ENCODE peak calls at places on chromosomes 6 and 20, in nine cellular contexts. One of them, this sample, is unnamed.

GRCh38 chr6:16731503-16732018 is 29.7 kb downstream of the ATXN1 start:
- DNase-seq in HL-60: no peak
- DNase-seq in A549: no peak
- DNase-seq in HCT116: no peak
- DNase-seq in HepG2: no peak
- DNase-seq in GM12878: peak; percentile 61
- DNase-seq in GM23338: no peak
- DNase-seq in K562: no peak
- DNase-seq in SK-N-SH: no peak
- DNase-seq in this sample: no peak

GRCh38 chr6:10555625-10556309 is 34.6 kb downstream of the GCNT2 start:
- DNase-seq in HL-60: no peak
- DNase-seq in A549: no peak
- DNase-seq in HCT116: no peak
- DNase-seq in HepG2: no peak
- DNase-seq in GM12878: no peak
- DNase-seq in GM23338: peak; percentile 91
- DNase-seq in K562: no peak
- DNase-seq in SK-N-SH: peak; percentile 65
- DNase-seq in this sample: no peak

GRCh38 chr6:33168624-33169023 is 23.6 kb downstream of the COL11A2 start:
- DNase-seq in HL-60: no peak
- DNase-seq in A549: no peak
- DNase-seq in HCT116: no peak
- DNase-seq in HepG2: no peak
- DNase-seq in GM12878: no peak
- DNase-seq in GM23338: no peak
- DNase-seq in K562: no peak
- DNase-seq in SK-N-SH: no peak
- DNase-seq in this sample: no peak

GRCh38 chr20:41177636-41178035 is 40.3 kb downstream of the PLCG1 start:
- DNase-seq in HL-60: no peak
- DNase-seq in A549: peak; percentile 44
- DNase-seq in HCT116: peak; percentile 8
- DNase-seq in HepG2: no peak
- DNase-seq in GM12878: no peak
- DNase-seq in GM23338: no peak
- DNase-seq in K562: no peak
- DNase-seq in SK-N-SH: no peak
- DNase-seq in this sample: no peak

GRCh38 chr6:41726876-41727275 is 8.5 kb downstream of the TFEB start:
- DNase-seq in HL-60: no peak
- DNase-seq in A549: no peak
- DNase-seq in HCT116: no peak
- DNase-seq in HepG2: no peak
- DNase-seq in GM12878: no peak
- DNase-seq in GM23338: no peak
- DNase-seq in K562: no peak
- DNase-seq in SK-N-SH: no peak
- DNase-seq in this sample: no peak

GRCh38 chr6:42745638-42746451 is at the start of gene TBCC:
- DNase-seq in HL-60: peak; percentile 96
- DNase-seq in A549: peak; percentile 98
- DNase-seq in HCT116: peak; percentile 95
- DNase-seq in HepG2: peak; percentile 99
- DNase-seq in GM12878: peak; percentile 93
- DNase-seq in GM23338: peak; percentile 99
- DNase-seq in K562: peak; percentile 100
- DNase-seq in SK-N-SH: peak; percentile 97
- DNase-seq in this sample: peak; percentile 93

GRCh38 chr20:50127587-50128519 is 14.9 kb upstream of the UBE2V1 start:
- DNase-seq in HL-60: no peak
- DNase-seq in A549: no peak
- DNase-seq in HCT116: no peak
- DNase-seq in HepG2: no peak
- DNase-seq in GM12878: no peak
- DNase-seq in GM23338: no peak
- DNase-seq in K562: no peak
- DNase-seq in SK-N-SH: no peak
- DNase-seq in this sample: no peak

GRCh38 chr20:42155586-42155985 is 537.4 kb upstream of the CHD6 start:
- DNase-seq in HL-60: no peak
- DNase-seq in A549: no peak
- DNase-seq in HCT116: no peak
- DNase-seq in HepG2: no peak
- DNase-seq in GM12878: no peak
- DNase-seq in GM23338: no peak
- DNase-seq in K562: no peak
- DNase-seq in SK-N-SH: no peak
- DNase-seq in this sample: no peak

GRCh38 chr6:26233608-26234420 is 131.2 kb upstream of the BTN3A2 start:
- DNase-seq in HL-60: no peak
- DNase-seq in A549: peak; percentile 74
- DNase-seq in HCT116: no peak
- DNase-seq in HepG2: no peak
- DNase-seq in GM12878: peak; percentile 75
- DNase-seq in GM23338: peak; percentile 74
- DNase-seq in K562: peak; percentile 77
- DNase-seq in SK-N-SH: peak; percentile 40
- DNase-seq in this sample: no peak

GRCh38 chr6:168451805-168452204 is 10.8 kb downstream of the SMOC2 start:
- DNase-seq in HL-60: no peak
- DNase-seq in A549: no peak
- DNase-seq in HCT116: no peak
- DNase-seq in HepG2: no peak
- DNase-seq in GM12878: no peak
- DNase-seq in GM23338: peak; percentile 72
- DNase-seq in K562: no peak
- DNase-seq in SK-N-SH: peak; percentile 56
- DNase-seq in this sample: no peak

GRCh38 chr6:1229301-1229700 is 82.6 kb upstream of the FOXQ1 start:
- DNase-seq in HL-60: no peak
- DNase-seq in A549: no peak
- DNase-seq in HCT116: no peak
- DNase-seq in HepG2: no peak
- DNase-seq in GM12878: no peak
- DNase-seq in GM23338: no peak
- DNase-seq in K562: no peak
- DNase-seq in SK-N-SH: no peak
- DNase-seq in this sample: no peak

GRCh38 chr6:21800948-21801438 is 207.4 kb downstream of the SOX4 start:
- DNase-seq in HL-60: no peak
- DNase-seq in A549: peak; percentile 89
- DNase-seq in HCT116: no peak
- DNase-seq in HepG2: peak; percentile 39
- DNase-seq in GM12878: no peak
- DNase-seq in GM23338: no peak
- DNase-seq in K562: no peak
- DNase-seq in SK-N-SH: no peak
- DNase-seq in this sample: peak; percentile 86

GRCh38 chr6:34305982-34306702 is 57.3 kb upstream of the SMIM29 start:
- DNase-seq in HL-60: no peak
- DNase-seq in A549: no peak
- DNase-seq in HCT116: no peak
- DNase-seq in HepG2: peak; percentile 42
- DNase-seq in GM12878: no peak
- DNase-seq in GM23338: no peak
- DNase-seq in K562: peak; percentile 62
- DNase-seq in SK-N-SH: no peak
- DNase-seq in this sample: no peak

GRCh38 chr20:64025826-64026412 is 10.1 kb upstream of the C20orf204 start:
- DNase-seq in HL-60: no peak
- DNase-seq in A549: no peak
- DNase-seq in HCT116: no peak
- DNase-seq in HepG2: no peak
- DNase-seq in GM12878: no peak
- DNase-seq in GM23338: no peak
- DNase-seq in K562: no peak
- DNase-seq in SK-N-SH: peak; percentile 84
- DNase-seq in this sample: no peak

GRCh38 chr20:25328954-25329498 is 61.6 kb downstream of the ABHD12 start:
- DNase-seq in HL-60: no peak
- DNase-seq in A549: no peak
- DNase-seq in HCT116: no peak
- DNase-seq in HepG2: no peak
- DNase-seq in GM12878: no peak
- DNase-seq in GM23338: no peak
- DNase-seq in K562: no peak
- DNase-seq in SK-N-SH: no peak
- DNase-seq in this sample: no peak

DNA sequence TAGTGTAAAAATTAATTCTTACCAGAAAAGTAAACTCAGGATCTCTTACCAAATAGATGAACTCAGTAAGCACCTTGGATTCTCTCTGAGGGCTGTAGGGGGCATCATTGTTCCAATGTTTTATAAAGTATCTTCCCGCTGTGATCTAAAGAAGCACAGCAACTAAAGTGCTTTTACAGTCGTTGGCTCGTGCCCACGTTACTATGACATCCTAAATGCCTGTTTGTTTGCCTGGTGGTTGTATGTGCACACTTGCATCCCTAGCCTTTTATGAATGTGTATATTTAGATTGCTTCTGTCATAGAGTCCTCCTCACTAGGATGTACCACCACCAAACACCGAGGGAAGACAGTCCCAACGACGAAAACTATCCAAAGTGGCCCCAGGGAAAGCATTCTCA is 34.5 kb downstream of the SLX4IP start:
- DNase-seq in HL-60: no peak
- DNase-seq in A549: peak; percentile 89
- DNase-seq in HCT116: peak; percentile 46
- DNase-seq in HepG2: peak; percentile 77
- DNase-seq in GM12878: no peak
- DNase-seq in GM23338: peak; percentile 88
- DNase-seq in K562: peak; percentile 38
- DNase-seq in SK-N-SH: peak; percentile 34
- DNase-seq in this sample: peak; percentile 60
- TF ChIP-seq CTCF in HL-60: no peak
- TF ChIP-seq CTCF in A549: peak; percentile 84
- TF ChIP-seq CTCF in HCT116: peak; percentile 38
- TF ChIP-seq CTCF in HepG2: peak; percentile 74
- TF ChIP-seq CTCF in GM12878: peak; percentile 49
- TF ChIP-seq CTCF in GM23338: peak; percentile 66
- TF ChIP-seq CTCF in K562: peak; percentile 41
- TF ChIP-seq CTCF in SK-N-SH: peak; percentile 71
- TF ChIP-seq CTCF in this sample: peak; percentile 67

GRCh38 chr6:72788188-72788587 is 166.3 kb downstream of the KCNQ5 start:
- DNase-seq in HL-60: no peak
- DNase-seq in A549: peak; percentile 11
- DNase-seq in HCT116: no peak
- DNase-seq in HepG2: no peak
- DNase-seq in GM12878: no peak
- DNase-seq in GM23338: no peak
- DNase-seq in K562: no peak
- DNase-seq in SK-N-SH: no peak
- DNase-seq in this sample: no peak
- TF ChIP-seq REST in HL-60: no peak
- TF ChIP-seq REST in A549: no peak
- TF ChIP-seq REST in HCT116: no peak
- TF ChIP-seq REST in HepG2: no peak
- TF ChIP-seq REST in GM12878: no peak
- TF ChIP-seq REST in GM23338: no peak
- TF ChIP-seq REST in K562: no peak
- TF ChIP-seq REST in SK-N-SH: no peak
- TF ChIP-seq REST in this sample: no peak

GRCh38 chr6:2962636-2963035 is 8.7 kb downstream of the SERPINB6 start:
- DNase-seq in HL-60: no peak
- DNase-seq in A549: no peak
- DNase-seq in HCT116: no peak
- DNase-seq in HepG2: no peak
- DNase-seq in GM12878: no peak
- DNase-seq in GM23338: no peak
- DNase-seq in K562: peak; percentile 51
- DNase-seq in SK-N-SH: no peak
- DNase-seq in this sample: no peak

GRCh38 chr6:2960935-2961334 is 10.4 kb downstream of the SERPINB6 start:
- DNase-seq in HL-60: no peak
- DNase-seq in A549: no peak
- DNase-seq in HCT116: no peak
- DNase-seq in HepG2: no peak
- DNase-seq in GM12878: no peak
- DNase-seq in GM23338: no peak
- DNase-seq in K562: no peak
- DNase-seq in SK-N-SH: no peak
- DNase-seq in this sample: no peak

GRCh38 chr6:2961971-2962370 is 9.4 kb downstream of the SERPINB6 start:
- DNase-seq in HL-60: no peak
- DNase-seq in A549: no peak
- DNase-seq in HCT116: no peak
- DNase-seq in HepG2: no peak
- DNase-seq in GM12878: no peak
- DNase-seq in GM23338: peak; percentile 66
- DNase-seq in K562: peak; percentile 47
- DNase-seq in SK-N-SH: no peak
- DNase-seq in this sample: no peak

GRCh38 chr6:2959909-2960719 is 11.3 kb downstream of the SERPINB6 start:
- DNase-seq in HL-60: no peak
- DNase-seq in A549: peak; percentile 38
- DNase-seq in HCT116: no peak
- DNase-seq in HepG2: no peak
- DNase-seq in GM12878: no peak
- DNase-seq in GM23338: peak; percentile 75
- DNase-seq in K562: no peak
- DNase-seq in SK-N-SH: no peak
- DNase-seq in this sample: no peak

DNA sequence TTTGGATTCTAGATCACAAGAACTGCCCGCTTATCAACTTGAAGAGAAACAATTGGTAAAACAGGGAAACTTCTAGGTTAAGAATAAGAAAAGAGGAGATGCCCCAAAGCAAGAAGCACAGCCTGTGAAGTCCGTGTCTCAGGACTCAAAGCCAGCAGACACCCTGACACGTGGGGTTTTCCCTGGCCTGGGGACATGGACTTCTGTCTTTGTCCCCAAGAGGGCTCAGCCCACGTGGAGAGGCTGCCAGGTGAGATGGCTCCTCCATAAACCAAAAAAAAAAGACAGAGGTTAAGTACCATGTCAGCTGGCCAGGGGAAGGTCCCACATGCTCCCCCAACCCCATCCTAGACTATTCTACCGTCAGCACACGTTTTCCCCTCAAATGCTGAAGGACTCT is 9.9 kb downstream of the SERPINB6 start:
- DNase-seq in HL-60: no peak
- DNase-seq in A549: no peak
- DNase-seq in HCT116: no peak
- DNase-seq in HepG2: no peak
- DNase-seq in GM12878: no peak
- DNase-seq in GM23338: no peak
- DNase-seq in K562: no peak
- DNase-seq in SK-N-SH: no peak
- DNase-seq in this sample: no peak
- H3K4me3 ChIP-seq in HL-60: no peak overlapping the region
- H3K4me3 ChIP-seq in A549: no peak overlapping the region
- H3K4me3 ChIP-seq in HCT116: no peak overlapping the region
- H3K4me3 ChIP-seq in HepG2: no peak overlapping the region
- H3K4me3 ChIP-seq in GM12878: no peak overlapping the region
- H3K4me3 ChIP-seq in GM23338: no peak overlapping the region
- H3K4me3 ChIP-seq in K562: no peak overlapping the region
- H3K4me3 ChIP-seq in SK-N-SH: no peak overlapping the region
- H3K4me3 ChIP-seq in this sample: no peak overlapping the region

GRCh38 chr20:8019178-8019997 is at the start of gene TMX4:
- DNase-seq in HL-60: peak; percentile 93
- DNase-seq in A549: peak; percentile 96
- DNase-seq in HCT116: peak; percentile 85
- DNase-seq in HepG2: peak; percentile 98
- DNase-seq in GM12878: peak; percentile 76
- DNase-seq in GM23338: peak; percentile 96
- DNase-seq in K562: peak; percentile 93
- DNase-seq in SK-N-SH: peak; percentile 96
- DNase-seq in this sample: peak; percentile 63
- TF ChIP-seq CTCF in HL-60: peak; percentile 14
- TF ChIP-seq CTCF in A549: peak; percentile 63
- TF ChIP-seq CTCF in HCT116: no peak
- TF ChIP-seq CTCF in HepG2: peak; percentile 76
- TF ChIP-seq CTCF in GM12878: peak; percentile 8
- TF ChIP-seq CTCF in GM23338: peak; percentile 35
- TF ChIP-seq CTCF in K562: no peak
- TF ChIP-seq CTCF in SK-N-SH: peak; percentile 52
- TF ChIP-seq CTCF in this sample: peak; percentile 44